ENCODE peak calls at places on chromosome X, in four cellular contexts. K is neural crest cell, N is GM13977, W is MM.1S. H is an unnamed sample.

GRCh38 chrX:9416562-9417319 is 48.1 kb upstream of the TBL1X start:
- DNase-seq in K (no peak), N (no peak), W (no peak), H (no peak)

GRCh38 chrX:16882188-16882587 is 12.0 kb upstream of the RBBP7 start:
- DNase-seq in K (no peak), N (no peak), W (peak; percentile 56), H (peak; percentile 67)

GRCh38 chrX:17535229-17535628 is 160.2 kb downstream of the NHS start:
- DNase-seq in K (peak; percentile 28), N (peak; percentile 54), W (peak; percentile 49), H (peak; percentile 2)

GRCh38 chrX:134377537-134377936 is 82.4 kb upstream of the HPRT1 start:
- DNase-seq in N (no peak), K (no peak), W (peak; percentile 64), H (peak; percentile 68)

GRCh38 chrX:1481636-1482529 is 29.2 kb upstream of the ASMTL start:
- DNase-seq in K (peak; percentile 34), W (peak; percentile 85), N (peak; percentile 72), H (peak; percentile 98)

GRCh38 chrX:74453178-74453577 is 31.9 kb downstream of the SLC16A2 start:
- DNase-seq in N (no peak), K (no peak), W (no peak), H (no peak)

GRCh38 chrX:71070531-71070930 is 2.4 kb upstream of the SNX12 start:
- DNase-seq in W (no peak), N (no peak), K (no peak), H (no peak)

GRCh38 chrX:100995469-100995868 is 26.0 kb downstream of the ARL13A start:
- DNase-seq in N (no peak), W (no peak), K (no peak), H (no peak)

GRCh38 chrX:38060331-38060878 is 54.1 kb downstream of the SYTL5 start:
- DNase-seq in K (no peak), N (no peak), W (no peak), H (no peak)

GRCh38 chrX:1389181-1389992 is 2.5 kb downstream of the SLC25A6 start:
- DNase-seq in W (no peak), K (no peak), N (no peak), H (no peak)

GRCh38 chrX:44748014-44748413 is 95.8 kb upstream of the DUSP21 start:
- DNase-seq in N (no peak), W (no peak), K (no peak), H (no peak)

GRCh38 chrX:11641368-11641767 is 24.4 kb downstream of the ARHGAP6 start:
- DNase-seq in N (no peak), K (no peak), W (no peak), H (no peak)

GRCh38 chrX:44462851-44463250 is 79.8 kb downstream of the FUNDC1 start:
- DNase-seq in K (no peak), N (no peak), W (no peak), H (no peak)

GRCh38 chrX:153379971-153380581 is 21.1 kb downstream of the PNMA6E start:
- DNase-seq in N (no peak), K (no peak), W (no peak), H (no peak)

GRCh38 chrX:71859637-71860036 is 51.0 kb upstream of the NHSL2 start:
- DNase-seq in W (peak; percentile 45), N (no peak), K (peak; percentile 51), H (peak; percentile 27)

GRCh38 chrX:27889878-27890277 is 82.1 kb downstream of the MAGEB10 start:
- DNase-seq in K (no peak), W (no peak), N (no peak), H (no peak)

GRCh38 chrX:40266490-40267333 is 169.0 kb upstream of the BCOR start:
- DNase-seq in N (peak; percentile 59), W (peak; percentile 39), K (peak; percentile 69), H (peak; percentile 62)

GRCh38 chrX:111719426-111720210 is 38.6 kb downstream of the ALG13 start:
- DNase-seq in K (no peak), W (peak; percentile 41), N (no peak), H (peak; percentile 2)
- TF ChIP-seq CTCF in K (peak; percentile 61), W (peak; percentile 51), N (peak; percentile 43), H (peak; percentile 68)

GRCh38 chrX:109914114-109914849 is 88.6 kb upstream of the TMEM164 start:
- DNase-seq in W (no peak), N (no peak), K (no peak), H (no peak)

DNA sequence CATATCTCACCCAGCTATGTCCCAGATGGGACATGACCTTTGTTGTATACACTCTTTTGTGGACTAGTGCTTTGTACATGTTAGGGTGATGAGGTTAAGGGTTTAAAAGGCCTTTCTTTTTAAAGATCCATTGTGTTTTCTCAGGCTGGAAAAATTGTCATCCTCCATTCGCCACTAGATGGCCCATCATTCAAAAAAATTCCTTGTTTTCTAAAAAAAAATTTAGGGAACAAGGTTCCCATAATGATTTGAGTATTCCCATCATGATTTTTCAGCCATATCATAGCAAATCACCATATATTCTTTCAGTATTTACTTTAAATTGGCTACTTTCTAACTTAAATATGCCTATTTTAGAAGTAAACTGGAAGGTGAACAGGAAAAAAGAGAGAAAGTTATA is 91.9 kb upstream of the TMEM164 start:
- DNase-seq in N (no peak), K (no peak), W (no peak), H (no peak)
- TF ChIP-seq CTCF in N (peak; percentile 40), K (peak; percentile 73), W (peak; percentile 63), H (peak; percentile 58)

GRCh38 chrX:104370089-104370488 is 115.4 kb upstream of the ESX1 start:
- DNase-seq in N (no peak), W (no peak), K (no peak), H (no peak)
- TF ChIP-seq CTCF in N (no peak), W (no peak), K (peak; percentile 53), H (no peak)

GRCh38 chrX:54894159-54894558 is 26.5 kb upstream of the TRO start:
- DNase-seq in W (no peak), K (no peak), N (no peak), H (no peak)
- TF ChIP-seq CTCF in W (no peak), K (no peak), N (no peak), H (no peak)

GRCh38 chrX:8323356-8323755 is 141.3 kb upstream of the VCX3B start:
- DNase-seq in K (no peak), W (peak; percentile 7), N (no peak), H (no peak)
- TF ChIP-seq CTCF in K (no peak), W (peak; percentile 31), N (peak; percentile 36), H (peak; percentile 18)

GRCh38 chrX:103250977-103251376 is 4.0 kb downstream of the TCEAL8 start:
- DNase-seq in K (no peak), W (no peak), N (no peak), H (no peak)

GRCh38 chrX:103253608-103254007 is 1.3 kb downstream of the TCEAL8 start:
- DNase-seq in K (no peak), N (no peak), W (no peak), H (no peak)

GRCh38 chrX:103256651-103257050 is 1.7 kb upstream of the TCEAL8 start:
- DNase-seq in K (no peak), W (no peak), N (no peak), H (no peak)

GRCh38 chrX:103254921-103255455 is at the start of gene TCEAL8:
- DNase-seq in K (peak; percentile 31), W (peak; percentile 71), N (peak; percentile 52), H (peak; percentile 70)

GRCh38 chrX:103254171-103254824 is 657 bp downstream of the TCEAL8 start:
- DNase-seq in K (peak; percentile 20), W (peak; percentile 37), N (no peak), H (peak; percentile 73)
- TF ChIP-seq CTCF in K (no peak), W (no peak), N (no peak), H (no peak)

GRCh38 chrX:36961590-36961989 is 46.6 kb upstream of the FAM47C start:
- DNase-seq in N (no peak), W (no peak), K (no peak), H (no peak)
- TF ChIP-seq CTCF in N (no peak), W (no peak), K (peak; percentile 37), H (peak; percentile 22)

GRCh38 chrX:114774691-114775090 is 190.8 kb downstream of the HTR2C start:
- DNase-seq in N (no peak), K (no peak), W (no peak), H (no peak)
- TF ChIP-seq CTCF in N (no peak), K (no peak), W (no peak), H (no peak)